ENCODE peak calls at places on chromosomes 11 and 22, in five cellular contexts. E, C, S, U and A are unnamed samples.

GRCh38 chr11:96152623-96153022 is 190.4 kb downstream of the MAML2 start:
- DNase-seq in E (no peak), C (no peak), S (peak), U (no peak), A (peak)

GRCh38 chr22:35731321-35731720 is 13.6 kb downstream of the APOL5 start:
- DNase-seq in E (no peak), C (no peak), S (no peak), U (no peak), A (no peak)

GRCh38 chr11:125001073-125001764 is 47.2 kb downstream of the CCDC15 start:
- DNase-seq in E (no peak), C (no peak), S (no peak), U (no peak), A (no peak)

GRCh38 chr22:46520880-46521279 is 16.5 kb downstream of the CELSR1 start:
- DNase-seq in E (no peak), C (no peak), S (no peak), U (peak), A (no peak)

GRCh38 chr11:1228183-1228821 is 5.4 kb downstream of the MUC5B start:
- DNase-seq in E (no peak), C (no peak), S (no peak), U (peak), A (no peak)

GRCh38 chr22:25453557-25453956 is 110.9 kb upstream of the GRK3 start:
- DNase-seq in E (no peak), C (no peak), S (no peak), U (no peak), A (no peak)

GRCh38 chr11:65915821-65916251 is 3.0 kb downstream of the C11orf68 start:
- DNase-seq in E (no peak), C (no peak), S (no peak), U (peak), A (no peak)

GRCh38 chr11:1236316-1237127 is 13.7 kb downstream of the MUC5B start:
- DNase-seq in E (no peak), C (no peak), S (no peak), U (peak), A (no peak)

GRCh38 chr11:59102259-59102765 is 4.7 kb upstream of the FAM111B start:
- DNase-seq in E (peak), C (peak), S (peak), U (peak), A (peak)

GRCh38 chr11:120969993-120970392 is 53.9 kb upstream of the TBCEL start:
- DNase-seq in E (no peak), C (no peak), S (no peak), U (no peak), A (no peak)

GRCh38 chr22:30044369-30044768 is 35.9 kb upstream of the HORMAD2 start:
- DNase-seq in E (no peak), C (no peak), S (no peak), U (no peak), A (no peak)

GRCh38 chr22:44891293-44891747 is 118.5 kb downstream of the PHF21B start:
- DNase-seq in E (no peak), C (no peak), S (no peak), U (no peak), A (no peak)

GRCh38 chr22:21738966-21739365 is 3.4 kb upstream of the YPEL1 start:
- DNase-seq in E (no peak), C (no peak), S (no peak), U (no peak), A (no peak)

GRCh38 chr22:29071261-29072045 is 1.4 kb upstream of the KREMEN1 start:
- DNase-seq in E (peak), C (peak), S (no peak), U (peak), A (peak)

GRCh38 chr11:66981976-66982578 is 7.0 kb downstream of the C11orf86 start:
- DNase-seq in E (no peak), C (no peak), S (peak), U (peak), A (no peak)

GRCh38 chr11:11612439-11612838 is 9.4 kb downstream of the GALNT18 start:
- DNase-seq in E (no peak), C (no peak), S (no peak), U (no peak), A (no peak)

GRCh38 chr11:77402218-77402556 is 71.7 kb downstream of the PAK1 start:
- DNase-seq in E (no peak), C (no peak), S (no peak), U (no peak), A (no peak)